ENCODE peak calls at places on chromosomes 7 and 10, in eight cellular contexts. G is NCI-H1436; S is activated CD8-positive, alpha-beta memory T cell treated with anti-CD3 and anti-CD28 coated beads for 1 hour; P is GM19239; R is NCI-H345; X is H54; W is A673; Z is NAMALWA. E is an unnamed sample.

GRCh38 chr7:106486331-106486730 is 174.6 kb downstream of the CCDC71L start:
- DNase-seq in G (no peak), S (no peak), P (no peak), R (no peak), X (no peak), W (no peak), Z (no peak), E (no peak)

GRCh38 chr7:42226354-42226941 is 10.6 kb downstream of the GLI3 start:
- DNase-seq in G (no peak), S (no peak), P (no peak), R (no peak), X (no peak), W (peak), Z (peak), E (no peak)

GRCh38 chr10:119575506-119575905 is 21.3 kb downstream of the TIAL1 start:
- DNase-seq in G (no peak), S (no peak), P (no peak), R (no peak), X (no peak), W (peak), Z (no peak), E (no peak)

GRCh38 chr10:93541402-93542357 is 24.8 kb upstream of the FFAR4 start:
- DNase-seq in G (no peak), S (no peak), P (no peak), R (peak), X (peak), W (peak), Z (peak), E (no peak)

GRCh38 chr10:122503004-122503403 is 41.7 kb downstream of the HTRA1 start:
- DNase-seq in G (no peak), S (no peak), P (no peak), R (no peak), X (no peak), W (no peak), Z (no peak), E (no peak)

GRCh38 chr7:132108553-132108952 is 467.7 kb downstream of the PLXNA4 start:
- DNase-seq in G (no peak), S (no peak), P (no peak), R (no peak), X (no peak), W (no peak), Z (no peak), E (no peak)

GRCh38 chr10:13001041-13001886 is at the start of gene CCDC3:
- DNase-seq in G (no peak), S (no peak), P (no peak), R (peak), X (no peak), W (peak), Z (no peak), E (no peak)

GRCh38 chr7:17854297-17855047 is 85.8 kb downstream of the SNX13 start:
- DNase-seq in G (no peak), S (no peak), P (no peak), R (no peak), X (no peak), W (no peak), Z (no peak), E (no peak)

GRCh38 chr10:22693371-22693784 is 21.0 kb downstream of the PIP4K2A start:
- DNase-seq in G (no peak), S (no peak), P (no peak), R (no peak), X (no peak), W (no peak), Z (no peak), E (no peak)

GRCh38 chr7:138900040-138900828 is 81.0 kb downstream of the KIAA1549 start:
- DNase-seq in G (no peak), S (no peak), P (no peak), R (no peak), X (no peak), W (peak), Z (no peak), E (no peak)

GRCh38 chr10:4100324-4100826 is 315.4 kb upstream of the KLF6 start:
- DNase-seq in G (no peak), S (no peak), P (no peak), R (no peak), X (no peak), W (no peak), Z (no peak), E (no peak)

GRCh38 chr7:40230086-40230485 is 95.3 kb downstream of the SUGCT start:
- DNase-seq in G (no peak), S (no peak), P (no peak), R (no peak), X (no peak), W (no peak), Z (no peak), E (no peak)

GRCh38 chr10:25508112-25508815 is 333.5 kb downstream of the GPR158 start:
- DNase-seq in G (no peak), S (no peak), P (no peak), R (no peak), X (no peak), W (no peak), Z (no peak), E (no peak)

GRCh38 chr7:66075590-66076458 is at the start of gene ASL:
- DNase-seq in G (peak), S (peak), P (peak), R (peak), X (peak), W (peak), Z (peak), E (peak)

GRCh38 chr10:71648595-71649320 is 70.8 kb downstream of the C10orf105 start:
- DNase-seq in G (no peak), S (no peak), P (no peak), R (no peak), X (peak), W (no peak), Z (peak), E (no peak)

GRCh38 chr10:82625497-82626151 is 750.6 kb downstream of the NRG3 start:
- DNase-seq in G (no peak), S (no peak), P (no peak), R (no peak), X (no peak), W (no peak), Z (no peak), E (no peak)

GRCh38 chr7:39588401-39588800 is 22.2 kb downstream of the YAE1 start:
- DNase-seq in G (no peak), S (no peak), P (no peak), R (no peak), X (no peak), W (no peak), Z (no peak), E (no peak)

GRCh38 chr10:74078037-74078436 is 72.6 kb downstream of the AP3M1 start:
- DNase-seq in G (no peak), S (peak), P (no peak), R (no peak), X (no peak), W (peak), Z (no peak), E (no peak)

GRCh38 chr10:69728335-69728861 is 73.3 kb upstream of the COL13A1 start:
- DNase-seq in G (no peak), S (no peak), P (no peak), R (no peak), X (peak), W (no peak), Z (no peak), E (no peak)

GRCh38 chr10:84156768-84157167 is 16.8 kb upstream of the GPR15LG start:
- DNase-seq in G (no peak), S (no peak), P (no peak), R (peak), X (no peak), W (no peak), Z (no peak), E (no peak)

GRCh38 chr7:42986781-42987248 is 54.6 kb downstream of the MRPL32 start:
- DNase-seq in G (no peak), S (no peak), P (no peak), R (no peak), X (no peak), W (no peak), Z (no peak), E (no peak)

GRCh38 chr7:116386674-116387073 is 112.9 kb upstream of the CAV2 start:
- DNase-seq in G (no peak), S (no peak), P (no peak), R (no peak), X (no peak), W (no peak), Z (no peak), E (no peak)

GRCh38 chr10:101216631-101217425 is 12.4 kb downstream of the LBX1 start:
- DNase-seq in G (no peak), S (no peak), P (no peak), R (no peak), X (no peak), W (no peak), Z (no peak), E (no peak)

GRCh38 chr7:207418-208127 is 15.2 kb downstream of the FAM20C start:
- DNase-seq in G (no peak), S (no peak), P (no peak), R (no peak), X (no peak), W (peak), Z (no peak), E (no peak)

GRCh38 chr10:30749368-30749767 is 119.8 kb upstream of the LYZL2 start:
- DNase-seq in G (no peak), S (no peak), P (no peak), R (no peak), X (no peak), W (no peak), Z (no peak), E (no peak)

GRCh38 chr10:92914478-92915066 is 66.3 kb downstream of the EXOC6 start:
- DNase-seq in G (peak), S (peak), P (peak), R (peak), X (peak), W (peak), Z (peak), E (peak)

GRCh38 chr7:133477786-133478185 is 224.9 kb downstream of the EXOC4 start:
- DNase-seq in G (no peak), S (no peak), P (no peak), R (no peak), X (no peak), W (no peak), Z (no peak), E (no peak)

GRCh38 chr7:116527521-116527920 is 2.7 kb downstream of the CAV1 start:
- DNase-seq in G (no peak), S (no peak), P (no peak), R (no peak), X (no peak), W (peak), Z (no peak), E (no peak)

GRCh38 chr7:618539-619355 is 99.1 kb upstream of the PDGFA start:
- DNase-seq in G (no peak), S (no peak), P (no peak), R (no peak), X (no peak), W (no peak), Z (peak), E (no peak)

GRCh38 chr7:98772242-98772603 is 97.6 kb downstream of the TMEM130 start:
- DNase-seq in G (no peak), S (no peak), P (no peak), R (no peak), X (no peak), W (no peak), Z (no peak), E (no peak)

GRCh38 chr7:127927339-127927679 is 103.9 kb downstream of the LRRC4 start:
- DNase-seq in G (no peak), S (no peak), P (no peak), R (no peak), X (no peak), W (peak), Z (no peak), E (no peak)

GRCh38 chr10:121662945-121663917 is 65.0 kb upstream of the FGFR2 start:
- DNase-seq in G (no peak), S (no peak), P (no peak), R (no peak), X (peak), W (peak), Z (peak), E (no peak)

GRCh38 chr10:69807696-69808095 is 6.0 kb downstream of the COL13A1 start:
- DNase-seq in G (no peak), S (no peak), P (no peak), R (no peak), X (no peak), W (no peak), Z (no peak), E (no peak)

GRCh38 chr10:130576427-130576826 is 440.2 kb downstream of the GLRX3 start:
- DNase-seq in G (no peak), S (no peak), P (no peak), R (no peak), X (no peak), W (no peak), Z (no peak), E (no peak)